ENCODE peak calls at places on chromosome 20, in nine cellular contexts. S is H7; H is iris pigment epithelial cell; E is COR-L47; P is NCI-H510A treated with DMSO at 0.1 percent for 48 hours; X is stimulated activated CD8-positive, alpha-beta memory T cell treated with anti-CD3 and anti-CD28 coated beads, Interleukin-4, amount 100 ng/mL, for 24 hours; M is GM13976; O is ureter; J is D341Med. I is an unnamed sample.

GRCh38 chr20:34689486-34689885 is 12.6 kb upstream of the PIGU start:
- DNase-seq in O (no peak), X (no peak), E (no peak), H (peak), S (no peak), J (no peak), P (no peak), M (no peak), I (no peak)

GRCh38 chr20:58906894-58907293 is 54.4 kb downstream of the GNAS start:
- DNase-seq in S (no peak), E (no peak), H (peak), X (no peak), J (no peak), P (no peak), M (no peak), O (no peak), I (no peak)

GRCh38 chr20:36305602-36306556 is at the start of gene DLGAP4:
- DNase-seq in H (no peak), E (no peak), O (no peak), P (no peak), X (no peak), M (peak), S (peak), J (peak), I (peak)

GRCh38 chr20:62797671-62798532 is 1.6 kb downstream of the MRGBP start:
- DNase-seq in P (no peak), J (no peak), M (no peak), O (no peak), S (peak), X (no peak), H (no peak), E (no peak), I (no peak)

GRCh38 chr20:61937963-61938838 is 127.5 kb downstream of the TAF4 start:
- DNase-seq in M (no peak), J (no peak), E (no peak), O (peak), P (no peak), H (no peak), X (no peak), S (peak), I (no peak)

GRCh38 chr20:36499723-36500501 is 41.4 kb upstream of the MYL9 start:
- DNase-seq in J (peak), E (no peak), H (peak), O (no peak), P (no peak), X (no peak), M (no peak), S (peak), I (no peak)

GRCh38 chr20:10171864-10172751 is 46.5 kb upstream of the SNAP25 start:
- DNase-seq in M (peak), X (peak), H (peak), P (peak), J (peak), E (peak), O (peak), S (peak), I (peak)

GRCh38 chr20:43119720-43120119 is 70.0 kb downstream of the PTPRT start:
- DNase-seq in P (no peak), M (no peak), X (no peak), O (no peak), S (no peak), J (no peak), H (no peak), E (no peak), I (no peak)

GRCh38 chr20:19265646-19266374 is 53.4 kb downstream of the SLC24A3 start:
- DNase-seq in H (no peak), X (no peak), M (peak), O (peak), S (peak), E (no peak), P (peak), J (no peak), I (no peak)

GRCh38 chr20:32823078-32823477 is 3.3 kb downstream of the MAPRE1 start:
- DNase-seq in M (no peak), S (peak), E (no peak), P (no peak), X (no peak), H (peak), J (no peak), O (no peak), I (no peak)

GRCh38 chr20:33753763-33754162 is 22.0 kb downstream of the ZNF341 start:
- DNase-seq in X (no peak), H (peak), E (no peak), O (no peak), M (no peak), P (no peak), S (no peak), J (no peak), I (no peak)

GRCh38 chr20:32965581-32966373 is 38.5 kb downstream of the SUN5 start:
- DNase-seq in M (peak), P (no peak), O (peak), J (peak), E (no peak), S (peak), X (no peak), H (no peak), I (no peak)

GRCh38 chr20:23132293-23132929 is 46.3 kb upstream of the CD93 start:
- DNase-seq in O (no peak), J (no peak), E (no peak), X (no peak), M (no peak), S (no peak), H (no peak), P (peak), I (no peak)

GRCh38 chr20:48877299-48877698 is 44.2 kb upstream of the ARFGEF2 start:
- DNase-seq in P (no peak), J (no peak), O (no peak), X (no peak), H (peak), E (peak), S (no peak), M (no peak), I (no peak)

GRCh38 chr20:10090588-10091166 is 55.9 kb downstream of the ANKEF1 start:
- DNase-seq in J (peak), S (peak), P (peak), X (no peak), O (peak), M (peak), E (peak), H (peak), I (peak)

GRCh38 chr20:44143896-44144295 is 43.1 kb downstream of the JPH2 start:
- DNase-seq in P (no peak), S (no peak), H (no peak), O (no peak), J (no peak), X (no peak), M (no peak), E (no peak), I (no peak)

I was measured in NCI-H1105.